ENCODE peak calls at places on chromosomes 6 and 20, in six cellular contexts. Y, K, D, I, E and R are unnamed samples.

GRCh38 chr20:675453-676314 is at the start of gene SCRT2:
- DNase-seq in Y (peak), D (no peak), K (peak), I (peak), E (peak), R (peak)

GRCh38 chr20:45959126-45959525 is 12.9 kb downstream of the ZNF335 start:
- DNase-seq in E (no peak), K (no peak), D (no peak), Y (no peak), I (no peak), R (no peak)

GRCh38 chr6:28269492-28269891 is 2.5 kb downstream of the ZSCAN26 start:
- DNase-seq in I (no peak), Y (peak), K (peak), E (peak), D (peak), R (peak)

GRCh38 chr6:1164600-1164999 is 147.3 kb upstream of the FOXQ1 start:
- DNase-seq in I (no peak), D (peak), E (peak), K (no peak), Y (no peak), R (peak)

GRCh38 chr6:38796850-38797249 is 81.7 kb downstream of the DNAH8 start:
- DNase-seq in D (peak), I (no peak), E (no peak), K (no peak), Y (no peak), R (no peak)

GRCh38 chr20:53580376-53581111 is 13.1 kb downstream of the ZNF217 start:
- DNase-seq in D (no peak), I (no peak), Y (peak), E (no peak), K (no peak), R (no peak)

GRCh38 chr20:591941-592340 is 18.2 kb downstream of the TCF15 start:
- DNase-seq in D (no peak), I (no peak), E (no peak), K (no peak), Y (no peak), R (no peak)

GRCh38 chr6:127381384-127381783 is 38.0 kb upstream of the ECHDC1 start:
- DNase-seq in E (no peak), K (no peak), I (no peak), D (no peak), Y (no peak), R (no peak)

GRCh38 chr20:37223053-37223452 is 38.6 kb downstream of the GHRH start:
- DNase-seq in Y (peak), I (no peak), D (peak), K (peak), E (peak), R (peak)

GRCh38 chr20:2914160-2914559 is 40.9 kb downstream of the PTPRA start:
- DNase-seq in Y (peak), E (no peak), I (no peak), D (peak), K (peak), R (no peak)

GRCh38 chr20:49009899-49010631 is 36.0 kb upstream of the CSE1L start:
- DNase-seq in E (no peak), D (no peak), Y (no peak), K (no peak), I (no peak), R (no peak)

GRCh38 chr6:145929037-145929633 is 35.0 kb downstream of the SHPRH start:
- DNase-seq in K (peak), D (peak), E (peak), I (peak), Y (peak), R (peak)

GRCh38 chr6:19204445-19204844 is 632.7 kb upstream of the ID4 start:
- DNase-seq in D (peak), K (peak), Y (no peak), E (no peak), I (no peak), R (no peak)